ENCODE peak calls at places on chromosome 16, in five cellular contexts. One of them, this sample, is unnamed.

GRCh38 chr16:88700636-88701482 is 5.3 kb downstream of the RNF166 start:
- DNase-seq in effector CD4-positive, alpha-beta T cell: peak; percentile 97
- DNase-seq in ureter: peak; percentile 93
- DNase-seq in mucosa of descending colon: peak; percentile 98
- DNase-seq in left ventricle myocardium inferior: peak; percentile 93
- DNase-seq in this sample: peak; percentile 92

GRCh38 chr16:69814561-69814960 is 52.4 kb downstream of the WWP2 start:
- DNase-seq in effector CD4-positive, alpha-beta T cell: no peak
- DNase-seq in mucosa of descending colon: no peak
- DNase-seq in left ventricle myocardium inferior: no peak
- DNase-seq in ureter: no peak
- DNase-seq in this sample: no peak

GRCh38 chr16:23504453-23505179 is 5.7 kb downstream of the GGA2 start:
- DNase-seq in mucosa of descending colon: peak; percentile 77
- DNase-seq in effector CD4-positive, alpha-beta T cell: peak; percentile 49
- DNase-seq in ureter: peak; percentile 63
- DNase-seq in left ventricle myocardium inferior: no peak
- DNase-seq in this sample: peak; percentile 78

GRCh38 chr16:10577305-10578202 is 2.8 kb downstream of the EMP2 start:
- DNase-seq in mucosa of descending colon: peak; percentile 62
- DNase-seq in left ventricle myocardium inferior: peak; percentile 64
- DNase-seq in effector CD4-positive, alpha-beta T cell: no peak
- DNase-seq in ureter: no peak
- DNase-seq in this sample: no peak

GRCh38 chr16:72050769-72051464 is 3.4 kb upstream of the HP start:
- DNase-seq in ureter: no peak
- DNase-seq in effector CD4-positive, alpha-beta T cell: no peak
- DNase-seq in mucosa of descending colon: no peak
- DNase-seq in left ventricle myocardium inferior: no peak
- DNase-seq in this sample: no peak

GRCh38 chr16:8026450-8026849 is 563.9 kb downstream of the TMEM114 start:
- DNase-seq in ureter: no peak
- DNase-seq in mucosa of descending colon: no peak
- DNase-seq in effector CD4-positive, alpha-beta T cell: no peak
- DNase-seq in left ventricle myocardium inferior: no peak
- DNase-seq in this sample: no peak

GRCh38 chr16:19162085-19162484 is 6.0 kb upstream of the SYT17 start:
- DNase-seq in effector CD4-positive, alpha-beta T cell: no peak
- DNase-seq in left ventricle myocardium inferior: no peak
- DNase-seq in ureter: no peak
- DNase-seq in mucosa of descending colon: no peak
- DNase-seq in this sample: no peak

GRCh38 chr16:70605284-70605659 is 41.1 kb upstream of the IL34 start:
- DNase-seq in mucosa of descending colon: no peak
- DNase-seq in effector CD4-positive, alpha-beta T cell: no peak
- DNase-seq in left ventricle myocardium inferior: no peak
- DNase-seq in ureter: no peak
- DNase-seq in this sample: no peak

GRCh38 chr16:25488435-25488834 is 203.3 kb upstream of the HS3ST4 start:
- DNase-seq in left ventricle myocardium inferior: no peak
- DNase-seq in ureter: no peak
- DNase-seq in mucosa of descending colon: no peak
- DNase-seq in effector CD4-positive, alpha-beta T cell: no peak
- DNase-seq in this sample: no peak

GRCh38 chr16:22255335-22255734 is 41.9 kb upstream of the POLR3E start:
- DNase-seq in mucosa of descending colon: no peak
- DNase-seq in left ventricle myocardium inferior: no peak
- DNase-seq in effector CD4-positive, alpha-beta T cell: no peak
- DNase-seq in ureter: no peak
- DNase-seq in this sample: no peak

GRCh38 chr16:14489460-14489859 is 140.6 kb downstream of the PARN start:
- DNase-seq in effector CD4-positive, alpha-beta T cell: no peak
- DNase-seq in mucosa of descending colon: no peak
- DNase-seq in ureter: no peak
- DNase-seq in left ventricle myocardium inferior: no peak
- DNase-seq in this sample: no peak

GRCh38 chr16:65537336-65537735 is 415.5 kb upstream of the CDH11 start:
- DNase-seq in ureter: no peak
- DNase-seq in effector CD4-positive, alpha-beta T cell: no peak
- DNase-seq in mucosa of descending colon: no peak
- DNase-seq in left ventricle myocardium inferior: no peak
- DNase-seq in this sample: no peak

GRCh38 chr16:68490829-68491575 is 42.7 kb upstream of the SMPD3 start:
- DNase-seq in left ventricle myocardium inferior: no peak
- DNase-seq in mucosa of descending colon: peak; percentile 79
- DNase-seq in ureter: peak; percentile 77
- DNase-seq in effector CD4-positive, alpha-beta T cell: no peak
- DNase-seq in this sample: peak; percentile 68

GRCh38 chr16:30063893-30064745 is 1.4 kb upstream of the ALDOA start:
- DNase-seq in mucosa of descending colon: peak; percentile 88
- DNase-seq in left ventricle myocardium inferior: peak; percentile 84
- DNase-seq in effector CD4-positive, alpha-beta T cell: peak; percentile 46
- DNase-seq in ureter: peak; percentile 84
- DNase-seq in this sample: peak; percentile 75

GRCh38 chr16:83727018-83727417 is 80.8 kb upstream of the HSBP1 start:
- DNase-seq in ureter: no peak
- DNase-seq in mucosa of descending colon: no peak
- DNase-seq in effector CD4-positive, alpha-beta T cell: no peak
- DNase-seq in left ventricle myocardium inferior: no peak
- DNase-seq in this sample: peak; percentile 17

GRCh38 chr16:918068-918467 is 52.7 kb downstream of the LMF1 start:
- DNase-seq in ureter: no peak
- DNase-seq in left ventricle myocardium inferior: no peak
- DNase-seq in mucosa of descending colon: peak; percentile 63
- DNase-seq in effector CD4-positive, alpha-beta T cell: no peak
- DNase-seq in this sample: no peak